ENCODE peak calls at places on chromosome 21, in eight cellular contexts. One of them, this sample, is unnamed.

GRCh38 chr21:39300587-39300986 is 12.8 kb downstream of the BRWD1 start:
- DNase-seq in stimulated activated CD8-positive, alpha-beta memory T cell treated with anti-CD3 and anti-CD28 coated beads, Interleukin-7, amount 100 ng/mL, for 24 hours: no peak
- DNase-seq in NAMALWA: no peak
- DNase-seq in NCI-H1436 treated with DMSO at 0.1 percent for 48 hours: no peak
- DNase-seq in mucosa of gallbladder: no peak
- DNase-seq in NCI-H446: no peak
- DNase-seq in neural crest cell: no peak
- DNase-seq in stimulated activated CD4-positive, alpha-beta T cell treated with anti-CD3 and anti-CD28 coated beads, Interleukin-4, amount 100 ng/mL, for 4 hours: no peak
- DNase-seq in this sample: no peak

GRCh38 chr21:28337319-28337718 is 655.4 kb downstream of the LTN1 start:
- DNase-seq in stimulated activated CD8-positive, alpha-beta memory T cell treated with anti-CD3 and anti-CD28 coated beads, Interleukin-7, amount 100 ng/mL, for 24 hours: no peak
- DNase-seq in NAMALWA: peak
- DNase-seq in NCI-H1436 treated with DMSO at 0.1 percent for 48 hours: no peak
- DNase-seq in mucosa of gallbladder: no peak
- DNase-seq in NCI-H446: no peak
- DNase-seq in neural crest cell: no peak
- DNase-seq in stimulated activated CD4-positive, alpha-beta T cell treated with anti-CD3 and anti-CD28 coated beads, Interleukin-4, amount 100 ng/mL, for 4 hours: no peak
- DNase-seq in this sample: peak

GRCh38 chr21:38308010-38308784 is 51.4 kb downstream of the KCNJ15 start:
- DNase-seq in stimulated activated CD8-positive, alpha-beta memory T cell treated with anti-CD3 and anti-CD28 coated beads, Interleukin-7, amount 100 ng/mL, for 24 hours: no peak
- DNase-seq in NAMALWA: no peak
- DNase-seq in NCI-H1436 treated with DMSO at 0.1 percent for 48 hours: no peak
- DNase-seq in mucosa of gallbladder: no peak
- DNase-seq in NCI-H446: no peak
- DNase-seq in neural crest cell: no peak
- DNase-seq in stimulated activated CD4-positive, alpha-beta T cell treated with anti-CD3 and anti-CD28 coated beads, Interleukin-4, amount 100 ng/mL, for 4 hours: no peak
- DNase-seq in this sample: no peak

GRCh38 chr21:45408271-45408791 is 3.4 kb downstream of the COL18A1 start:
- DNase-seq in stimulated activated CD8-positive, alpha-beta memory T cell treated with anti-CD3 and anti-CD28 coated beads, Interleukin-7, amount 100 ng/mL, for 24 hours: no peak
- DNase-seq in NAMALWA: no peak
- DNase-seq in NCI-H1436 treated with DMSO at 0.1 percent for 48 hours: no peak
- DNase-seq in mucosa of gallbladder: no peak
- DNase-seq in NCI-H446: no peak
- DNase-seq in neural crest cell: no peak
- DNase-seq in stimulated activated CD4-positive, alpha-beta T cell treated with anti-CD3 and anti-CD28 coated beads, Interleukin-4, amount 100 ng/mL, for 4 hours: no peak
- DNase-seq in this sample: no peak

GRCh38 chr21:35850542-35851103 is 209.7 kb downstream of the SETD4 start:
- DNase-seq in stimulated activated CD8-positive, alpha-beta memory T cell treated with anti-CD3 and anti-CD28 coated beads, Interleukin-7, amount 100 ng/mL, for 24 hours: no peak
- DNase-seq in NAMALWA: no peak
- DNase-seq in NCI-H1436 treated with DMSO at 0.1 percent for 48 hours: no peak
- DNase-seq in mucosa of gallbladder: no peak
- DNase-seq in NCI-H446: no peak
- DNase-seq in neural crest cell: no peak
- DNase-seq in stimulated activated CD4-positive, alpha-beta T cell treated with anti-CD3 and anti-CD28 coated beads, Interleukin-4, amount 100 ng/mL, for 4 hours: no peak
- DNase-seq in this sample: no peak

GRCh38 chr21:29626787-29627470 is 312.9 kb downstream of the GRIK1 start:
- DNase-seq in stimulated activated CD8-positive, alpha-beta memory T cell treated with anti-CD3 and anti-CD28 coated beads, Interleukin-7, amount 100 ng/mL, for 24 hours: no peak
- DNase-seq in NAMALWA: no peak
- DNase-seq in NCI-H1436 treated with DMSO at 0.1 percent for 48 hours: no peak
- DNase-seq in mucosa of gallbladder: no peak
- DNase-seq in NCI-H446: no peak
- DNase-seq in neural crest cell: no peak
- DNase-seq in stimulated activated CD4-positive, alpha-beta T cell treated with anti-CD3 and anti-CD28 coated beads, Interleukin-4, amount 100 ng/mL, for 4 hours: no peak
- DNase-seq in this sample: no peak

GRCh38 chr21:42868196-42868595 is 11.1 kb downstream of the WDR4 start:
- DNase-seq in stimulated activated CD8-positive, alpha-beta memory T cell treated with anti-CD3 and anti-CD28 coated beads, Interleukin-7, amount 100 ng/mL, for 24 hours: no peak
- DNase-seq in NAMALWA: no peak
- DNase-seq in NCI-H1436 treated with DMSO at 0.1 percent for 48 hours: no peak
- DNase-seq in mucosa of gallbladder: no peak
- DNase-seq in NCI-H446: no peak
- DNase-seq in neural crest cell: no peak
- DNase-seq in stimulated activated CD4-positive, alpha-beta T cell treated with anti-CD3 and anti-CD28 coated beads, Interleukin-4, amount 100 ng/mL, for 4 hours: no peak
- DNase-seq in this sample: no peak

GRCh38 chr21:32316363-32317215 is 17.9 kb downstream of the MRAP start:
- DNase-seq in stimulated activated CD8-positive, alpha-beta memory T cell treated with anti-CD3 and anti-CD28 coated beads, Interleukin-7, amount 100 ng/mL, for 24 hours: no peak
- DNase-seq in NAMALWA: no peak
- DNase-seq in NCI-H1436 treated with DMSO at 0.1 percent for 48 hours: no peak
- DNase-seq in mucosa of gallbladder: no peak
- DNase-seq in NCI-H446: no peak
- DNase-seq in neural crest cell: no peak
- DNase-seq in stimulated activated CD4-positive, alpha-beta T cell treated with anti-CD3 and anti-CD28 coated beads, Interleukin-4, amount 100 ng/mL, for 4 hours: no peak
- DNase-seq in this sample: no peak

GRCh38 chr21:14591882-14592281 is 45.8 kb upstream of the SAMSN1 start:
- DNase-seq in stimulated activated CD8-positive, alpha-beta memory T cell treated with anti-CD3 and anti-CD28 coated beads, Interleukin-7, amount 100 ng/mL, for 24 hours: no peak
- DNase-seq in NAMALWA: no peak
- DNase-seq in NCI-H1436 treated with DMSO at 0.1 percent for 48 hours: no peak
- DNase-seq in mucosa of gallbladder: peak
- DNase-seq in NCI-H446: no peak
- DNase-seq in neural crest cell: no peak
- DNase-seq in stimulated activated CD4-positive, alpha-beta T cell treated with anti-CD3 and anti-CD28 coated beads, Interleukin-4, amount 100 ng/mL, for 4 hours: no peak
- DNase-seq in this sample: no peak

This sample was measured in Caco-2.